ENCODE peak calls at places on chromosomes 12 and 14, in eight cellular contexts. One of them, this sample, is unnamed.

GRCh38 chr12:43887397-43887796 is 51.5 kb downstream of the TMEM117 start:
- DNase-seq in EH: no peak
- DNase-seq in right cardiac atrium: no peak
- DNase-seq in BE2C: no peak
- DNase-seq in progenitor cell of endocrine pancreas: no peak
- DNase-seq in EL: no peak
- DNase-seq in activated CD8-positive, alpha-beta T cell treated with anti-CD3 and anti-CD28 coated beads, Interleukin-2, amount 10 ng/mL, durations not matched to agents 7 days and 5 days: no peak
- DNase-seq in RWPE1: no peak
- DNase-seq in this sample: no peak

GRCh38 chr12:55938826-55939501 is 8.0 kb downstream of the DGKA start:
- DNase-seq in EH: no peak
- DNase-seq in right cardiac atrium: no peak
- DNase-seq in BE2C: no peak
- DNase-seq in progenitor cell of endocrine pancreas: no peak
- DNase-seq in EL: no peak
- DNase-seq in activated CD8-positive, alpha-beta T cell treated with anti-CD3 and anti-CD28 coated beads, Interleukin-2, amount 10 ng/mL, durations not matched to agents 7 days and 5 days: no peak
- DNase-seq in RWPE1: no peak
- DNase-seq in this sample: no peak

GRCh38 chr12:84329933-84330332 is 582.7 kb downstream of the SLC6A15 start:
- DNase-seq in EH: peak; percentile 1
- DNase-seq in right cardiac atrium: no peak
- DNase-seq in BE2C: no peak
- DNase-seq in progenitor cell of endocrine pancreas: no peak
- DNase-seq in EL: no peak
- DNase-seq in activated CD8-positive, alpha-beta T cell treated with anti-CD3 and anti-CD28 coated beads, Interleukin-2, amount 10 ng/mL, durations not matched to agents 7 days and 5 days: no peak
- DNase-seq in RWPE1: no peak
- DNase-seq in this sample: no peak

GRCh38 chr12:28936711-28937110 is 212.4 kb upstream of the FAR2 start:
- DNase-seq in EH: peak; percentile 7
- DNase-seq in right cardiac atrium: no peak
- DNase-seq in BE2C: no peak
- DNase-seq in progenitor cell of endocrine pancreas: no peak
- DNase-seq in EL: no peak
- DNase-seq in activated CD8-positive, alpha-beta T cell treated with anti-CD3 and anti-CD28 coated beads, Interleukin-2, amount 10 ng/mL, durations not matched to agents 7 days and 5 days: no peak
- DNase-seq in RWPE1: no peak
- DNase-seq in this sample: no peak

GRCh38 chr14:101232340-101233015 is 328.8 kb upstream of the DIO3 start:
- DNase-seq in EH: no peak
- DNase-seq in right cardiac atrium: no peak
- DNase-seq in BE2C: no peak
- DNase-seq in progenitor cell of endocrine pancreas: no peak
- DNase-seq in EL: no peak
- DNase-seq in activated CD8-positive, alpha-beta T cell treated with anti-CD3 and anti-CD28 coated beads, Interleukin-2, amount 10 ng/mL, durations not matched to agents 7 days and 5 days: no peak
- DNase-seq in RWPE1: no peak
- DNase-seq in this sample: no peak

GRCh38 chr14:100070310-100070709 is 5.1 kb downstream of the EVL start:
- DNase-seq in EH: no peak
- DNase-seq in right cardiac atrium: no peak
- DNase-seq in BE2C: no peak
- DNase-seq in progenitor cell of endocrine pancreas: no peak
- DNase-seq in EL: no peak
- DNase-seq in activated CD8-positive, alpha-beta T cell treated with anti-CD3 and anti-CD28 coated beads, Interleukin-2, amount 10 ng/mL, durations not matched to agents 7 days and 5 days: peak; percentile 54
- DNase-seq in RWPE1: no peak
- DNase-seq in this sample: no peak

GRCh38 chr12:7229741-7230140 is 40.3 kb downstream of the PEX5 start:
- DNase-seq in EH: no peak
- DNase-seq in right cardiac atrium: no peak
- DNase-seq in BE2C: no peak
- DNase-seq in progenitor cell of endocrine pancreas: no peak
- DNase-seq in EL: no peak
- DNase-seq in activated CD8-positive, alpha-beta T cell treated with anti-CD3 and anti-CD28 coated beads, Interleukin-2, amount 10 ng/mL, durations not matched to agents 7 days and 5 days: no peak
- DNase-seq in RWPE1: no peak
- DNase-seq in this sample: no peak

GRCh38 chr12:34390171-34390841 is 368.0 kb downstream of the ALG10 start:
- DNase-seq in EH: no peak
- DNase-seq in right cardiac atrium: peak; percentile 27
- DNase-seq in BE2C: no peak
- DNase-seq in progenitor cell of endocrine pancreas: no peak
- DNase-seq in EL: no peak
- DNase-seq in activated CD8-positive, alpha-beta T cell treated with anti-CD3 and anti-CD28 coated beads, Interleukin-2, amount 10 ng/mL, durations not matched to agents 7 days and 5 days: no peak
- DNase-seq in RWPE1: no peak
- DNase-seq in this sample: no peak

GRCh38 chr12:80400591-80400991 is 43.4 kb upstream of the PTPRQ start:
- DNase-seq in EH: peak; percentile 23
- DNase-seq in right cardiac atrium: peak; percentile 64
- DNase-seq in BE2C: peak; percentile 4
- DNase-seq in progenitor cell of endocrine pancreas: no peak
- DNase-seq in EL: peak; percentile 9
- DNase-seq in activated CD8-positive, alpha-beta T cell treated with anti-CD3 and anti-CD28 coated beads, Interleukin-2, amount 10 ng/mL, durations not matched to agents 7 days and 5 days: no peak
- DNase-seq in RWPE1: no peak
- DNase-seq in this sample: no peak

GRCh38 chr12:24172773-24173447 is 223.4 kb upstream of the SOX5 start:
- DNase-seq in EH: no peak
- DNase-seq in right cardiac atrium: no peak
- DNase-seq in BE2C: peak; percentile 10
- DNase-seq in progenitor cell of endocrine pancreas: no peak
- DNase-seq in EL: no peak
- DNase-seq in activated CD8-positive, alpha-beta T cell treated with anti-CD3 and anti-CD28 coated beads, Interleukin-2, amount 10 ng/mL, durations not matched to agents 7 days and 5 days: no peak
- DNase-seq in RWPE1: no peak
- DNase-seq in this sample: no peak

GRCh38 chr14:54568821-54569591 is 2.1 kb downstream of the SAMD4A start:
- DNase-seq in EH: peak; percentile 81
- DNase-seq in right cardiac atrium: peak; percentile 58
- DNase-seq in BE2C: no peak
- DNase-seq in progenitor cell of endocrine pancreas: no peak
- DNase-seq in EL: peak; percentile 73
- DNase-seq in activated CD8-positive, alpha-beta T cell treated with anti-CD3 and anti-CD28 coated beads, Interleukin-2, amount 10 ng/mL, durations not matched to agents 7 days and 5 days: no peak
- DNase-seq in RWPE1: peak; percentile 35
- DNase-seq in this sample: no peak

GRCh38 chr12:51923506-51924365 is 16.4 kb downstream of the ACVRL1 start:
- DNase-seq in EH: peak; percentile 40
- DNase-seq in right cardiac atrium: peak; percentile 91
- DNase-seq in BE2C: peak; percentile 51
- DNase-seq in progenitor cell of endocrine pancreas: peak; percentile 30
- DNase-seq in EL: peak; percentile 43
- DNase-seq in activated CD8-positive, alpha-beta T cell treated with anti-CD3 and anti-CD28 coated beads, Interleukin-2, amount 10 ng/mL, durations not matched to agents 7 days and 5 days: peak; percentile 61
- DNase-seq in RWPE1: no peak
- DNase-seq in this sample: no peak

GRCh38 chr14:103041464-103041863 is 15.9 kb downstream of the CDC42BPB start:
- DNase-seq in EH: no peak
- DNase-seq in right cardiac atrium: no peak
- DNase-seq in BE2C: no peak
- DNase-seq in progenitor cell of endocrine pancreas: no peak
- DNase-seq in EL: no peak
- DNase-seq in activated CD8-positive, alpha-beta T cell treated with anti-CD3 and anti-CD28 coated beads, Interleukin-2, amount 10 ng/mL, durations not matched to agents 7 days and 5 days: no peak
- DNase-seq in RWPE1: no peak
- DNase-seq in this sample: no peak

GRCh38 chr14:98953544-98954346 is 318.3 kb downstream of the BCL11B start:
- DNase-seq in EH: no peak
- DNase-seq in right cardiac atrium: no peak
- DNase-seq in BE2C: no peak
- DNase-seq in progenitor cell of endocrine pancreas: no peak
- DNase-seq in EL: no peak
- DNase-seq in activated CD8-positive, alpha-beta T cell treated with anti-CD3 and anti-CD28 coated beads, Interleukin-2, amount 10 ng/mL, durations not matched to agents 7 days and 5 days: peak; percentile 3
- DNase-seq in RWPE1: peak; percentile 75
- DNase-seq in this sample: peak; percentile 11

GRCh38 chr12:41932470-41932991 is 212.1 kb downstream of the GXYLT1 start:
- DNase-seq in EH: peak; percentile 16
- DNase-seq in right cardiac atrium: peak; percentile 96
- DNase-seq in BE2C: peak; percentile 89
- DNase-seq in progenitor cell of endocrine pancreas: peak; percentile 32
- DNase-seq in EL: no peak
- DNase-seq in activated CD8-positive, alpha-beta T cell treated with anti-CD3 and anti-CD28 coated beads, Interleukin-2, amount 10 ng/mL, durations not matched to agents 7 days and 5 days: no peak
- DNase-seq in RWPE1: peak; percentile 2
- DNase-seq in this sample: peak; percentile 78

GRCh38 chr14:67746927-67747326 is 45.2 kb downstream of the RDH12 start:
- DNase-seq in EH: no peak
- DNase-seq in right cardiac atrium: no peak
- DNase-seq in BE2C: no peak
- DNase-seq in progenitor cell of endocrine pancreas: no peak
- DNase-seq in EL: no peak
- DNase-seq in activated CD8-positive, alpha-beta T cell treated with anti-CD3 and anti-CD28 coated beads, Interleukin-2, amount 10 ng/mL, durations not matched to agents 7 days and 5 days: no peak
- DNase-seq in RWPE1: no peak
- DNase-seq in this sample: no peak

GRCh38 chr12:112149596-112149995 is 24.2 kb downstream of the TRAFD1 start:
- DNase-seq in EH: no peak
- DNase-seq in right cardiac atrium: no peak
- DNase-seq in BE2C: no peak
- DNase-seq in progenitor cell of endocrine pancreas: no peak
- DNase-seq in EL: no peak
- DNase-seq in activated CD8-positive, alpha-beta T cell treated with anti-CD3 and anti-CD28 coated beads, Interleukin-2, amount 10 ng/mL, durations not matched to agents 7 days and 5 days: no peak
- DNase-seq in RWPE1: peak; percentile 57
- DNase-seq in this sample: no peak

GRCh38 chr12:26373606-26374495 is 178.5 kb downstream of the SSPN start:
- DNase-seq in EH: no peak
- DNase-seq in right cardiac atrium: no peak
- DNase-seq in BE2C: no peak
- DNase-seq in progenitor cell of endocrine pancreas: no peak
- DNase-seq in EL: no peak
- DNase-seq in activated CD8-positive, alpha-beta T cell treated with anti-CD3 and anti-CD28 coated beads, Interleukin-2, amount 10 ng/mL, durations not matched to agents 7 days and 5 days: no peak
- DNase-seq in RWPE1: peak; percentile 68
- DNase-seq in this sample: no peak

GRCh38 chr12:119681953-119682352 is 14.0 kb downstream of the PRKAB1 start:
- DNase-seq in EH: no peak
- DNase-seq in right cardiac atrium: no peak
- DNase-seq in BE2C: no peak
- DNase-seq in progenitor cell of endocrine pancreas: no peak
- DNase-seq in EL: no peak
- DNase-seq in activated CD8-positive, alpha-beta T cell treated with anti-CD3 and anti-CD28 coated beads, Interleukin-2, amount 10 ng/mL, durations not matched to agents 7 days and 5 days: no peak
- DNase-seq in RWPE1: no peak
- DNase-seq in this sample: no peak

GRCh38 chr14:23513005-23513412 is 38.6 kb downstream of the ZFHX2 start:
- DNase-seq in EH: no peak
- DNase-seq in right cardiac atrium: no peak
- DNase-seq in BE2C: no peak
- DNase-seq in progenitor cell of endocrine pancreas: no peak
- DNase-seq in EL: no peak
- DNase-seq in activated CD8-positive, alpha-beta T cell treated with anti-CD3 and anti-CD28 coated beads, Interleukin-2, amount 10 ng/mL, durations not matched to agents 7 days and 5 days: no peak
- DNase-seq in RWPE1: no peak
- DNase-seq in this sample: peak; percentile 74

GRCh38 chr12:11684393-11684792 is 34.9 kb downstream of the ETV6 start:
- DNase-seq in EH: peak; percentile 75
- DNase-seq in right cardiac atrium: no peak
- DNase-seq in BE2C: no peak
- DNase-seq in progenitor cell of endocrine pancreas: no peak
- DNase-seq in EL: peak; percentile 39
- DNase-seq in activated CD8-positive, alpha-beta T cell treated with anti-CD3 and anti-CD28 coated beads, Interleukin-2, amount 10 ng/mL, durations not matched to agents 7 days and 5 days: no peak
- DNase-seq in RWPE1: no peak
- DNase-seq in this sample: no peak

GRCh38 chr12:67211029-67211428 is 58.1 kb upstream of the CAND1 start:
- DNase-seq in EH: no peak
- DNase-seq in right cardiac atrium: no peak
- DNase-seq in BE2C: no peak
- DNase-seq in progenitor cell of endocrine pancreas: no peak
- DNase-seq in EL: no peak
- DNase-seq in activated CD8-positive, alpha-beta T cell treated with anti-CD3 and anti-CD28 coated beads, Interleukin-2, amount 10 ng/mL, durations not matched to agents 7 days and 5 days: no peak
- DNase-seq in RWPE1: no peak
- DNase-seq in this sample: no peak

GRCh38 chr14:92986254-92987147 is 63.6 kb downstream of the CHGA start:
- DNase-seq in EH: peak; percentile 85
- DNase-seq in right cardiac atrium: no peak
- DNase-seq in BE2C: no peak
- DNase-seq in progenitor cell of endocrine pancreas: no peak
- DNase-seq in EL: peak; percentile 82
- DNase-seq in activated CD8-positive, alpha-beta T cell treated with anti-CD3 and anti-CD28 coated beads, Interleukin-2, amount 10 ng/mL, durations not matched to agents 7 days and 5 days: no peak
- DNase-seq in RWPE1: no peak
- DNase-seq in this sample: no peak

GRCh38 chr12:105245291-105245690 is 9.3 kb upstream of the APPL2 start:
- DNase-seq in EH: no peak
- DNase-seq in right cardiac atrium: no peak
- DNase-seq in BE2C: no peak
- DNase-seq in progenitor cell of endocrine pancreas: no peak
- DNase-seq in EL: no peak
- DNase-seq in activated CD8-positive, alpha-beta T cell treated with anti-CD3 and anti-CD28 coated beads, Interleukin-2, amount 10 ng/mL, durations not matched to agents 7 days and 5 days: no peak
- DNase-seq in RWPE1: no peak
- DNase-seq in this sample: no peak

GRCh38 chr14:47959753-47960152 is 284.3 kb upstream of the MDGA2 start:
- DNase-seq in EH: no peak
- DNase-seq in right cardiac atrium: no peak
- DNase-seq in BE2C: no peak
- DNase-seq in progenitor cell of endocrine pancreas: no peak
- DNase-seq in EL: no peak
- DNase-seq in activated CD8-positive, alpha-beta T cell treated with anti-CD3 and anti-CD28 coated beads, Interleukin-2, amount 10 ng/mL, durations not matched to agents 7 days and 5 days: no peak
- DNase-seq in RWPE1: peak; percentile 37
- DNase-seq in this sample: no peak

GRCh38 chr14:73633115-73633514 is 11.7 kb upstream of the DNAL1 start:
- DNase-seq in EH: no peak
- DNase-seq in right cardiac atrium: no peak
- DNase-seq in BE2C: no peak
- DNase-seq in progenitor cell of endocrine pancreas: no peak
- DNase-seq in EL: peak; percentile 10
- DNase-seq in activated CD8-positive, alpha-beta T cell treated with anti-CD3 and anti-CD28 coated beads, Interleukin-2, amount 10 ng/mL, durations not matched to agents 7 days and 5 days: no peak
- DNase-seq in RWPE1: no peak
- DNase-seq in this sample: peak; percentile 2

GRCh38 chr14:64649383-64649998 is 54.7 kb upstream of the PLEKHG3 start:
- DNase-seq in EH: peak; percentile 67
- DNase-seq in right cardiac atrium: no peak
- DNase-seq in BE2C: no peak
- DNase-seq in progenitor cell of endocrine pancreas: no peak
- DNase-seq in EL: peak; percentile 38
- DNase-seq in activated CD8-positive, alpha-beta T cell treated with anti-CD3 and anti-CD28 coated beads, Interleukin-2, amount 10 ng/mL, durations not matched to agents 7 days and 5 days: no peak
- DNase-seq in RWPE1: no peak
- DNase-seq in this sample: no peak

GRCh38 chr14:39265741-39266588 is 32.2 kb downstream of the MIA2 start:
- DNase-seq in EH: peak; percentile 16
- DNase-seq in right cardiac atrium: no peak
- DNase-seq in BE2C: no peak
- DNase-seq in progenitor cell of endocrine pancreas: no peak
- DNase-seq in EL: no peak
- DNase-seq in activated CD8-positive, alpha-beta T cell treated with anti-CD3 and anti-CD28 coated beads, Interleukin-2, amount 10 ng/mL, durations not matched to agents 7 days and 5 days: no peak
- DNase-seq in RWPE1: no peak
- DNase-seq in this sample: peak; percentile 30

GRCh38 chr14:97944380-97944779 is 1147.2 kb downstream of the VRK1 start:
- DNase-seq in EH: no peak
- DNase-seq in right cardiac atrium: no peak
- DNase-seq in BE2C: no peak
- DNase-seq in progenitor cell of endocrine pancreas: no peak
- DNase-seq in EL: no peak
- DNase-seq in activated CD8-positive, alpha-beta T cell treated with anti-CD3 and anti-CD28 coated beads, Interleukin-2, amount 10 ng/mL, durations not matched to agents 7 days and 5 days: no peak
- DNase-seq in RWPE1: no peak
- DNase-seq in this sample: no peak

GRCh38 chr14:102663031-102663430 is 70.6 kb downstream of the RCOR1 start:
- DNase-seq in EH: no peak
- DNase-seq in right cardiac atrium: no peak
- DNase-seq in BE2C: peak; percentile 58
- DNase-seq in progenitor cell of endocrine pancreas: no peak
- DNase-seq in EL: no peak
- DNase-seq in activated CD8-positive, alpha-beta T cell treated with anti-CD3 and anti-CD28 coated beads, Interleukin-2, amount 10 ng/mL, durations not matched to agents 7 days and 5 days: no peak
- DNase-seq in RWPE1: no peak
- DNase-seq in this sample: no peak

GRCh38 chr12:6528539-6529235 is 5.6 kb upstream of the GAPDH start:
- DNase-seq in EH: no peak
- DNase-seq in right cardiac atrium: no peak
- DNase-seq in BE2C: no peak
- DNase-seq in progenitor cell of endocrine pancreas: no peak
- DNase-seq in EL: no peak
- DNase-seq in activated CD8-positive, alpha-beta T cell treated with anti-CD3 and anti-CD28 coated beads, Interleukin-2, amount 10 ng/mL, durations not matched to agents 7 days and 5 days: no peak
- DNase-seq in RWPE1: peak; percentile 52
- DNase-seq in this sample: no peak

GRCh38 chr14:103020271-103020910 is 37.0 kb downstream of the CDC42BPB start:
- DNase-seq in EH: no peak
- DNase-seq in right cardiac atrium: no peak
- DNase-seq in BE2C: no peak
- DNase-seq in progenitor cell of endocrine pancreas: no peak
- DNase-seq in EL: no peak
- DNase-seq in activated CD8-positive, alpha-beta T cell treated with anti-CD3 and anti-CD28 coated beads, Interleukin-2, amount 10 ng/mL, durations not matched to agents 7 days and 5 days: no peak
- DNase-seq in RWPE1: no peak
- DNase-seq in this sample: no peak

GRCh38 chr12:109737111-109737510 is 23.5 kb downstream of the FAM222A start:
- DNase-seq in EH: no peak
- DNase-seq in right cardiac atrium: peak; percentile 24
- DNase-seq in BE2C: peak; percentile 8
- DNase-seq in progenitor cell of endocrine pancreas: no peak
- DNase-seq in EL: no peak
- DNase-seq in activated CD8-positive, alpha-beta T cell treated with anti-CD3 and anti-CD28 coated beads, Interleukin-2, amount 10 ng/mL, durations not matched to agents 7 days and 5 days: no peak
- DNase-seq in RWPE1: no peak
- DNase-seq in this sample: no peak

GRCh38 chr14:78713716-78714115 is 543.5 kb downstream of the NRXN3 start:
- DNase-seq in EH: no peak
- DNase-seq in right cardiac atrium: no peak
- DNase-seq in BE2C: no peak
- DNase-seq in progenitor cell of endocrine pancreas: no peak
- DNase-seq in EL: no peak
- DNase-seq in activated CD8-positive, alpha-beta T cell treated with anti-CD3 and anti-CD28 coated beads, Interleukin-2, amount 10 ng/mL, durations not matched to agents 7 days and 5 days: no peak
- DNase-seq in RWPE1: no peak
- DNase-seq in this sample: no peak